ENCODE peak calls at places on chromosomes 13 and 19, in five cellular contexts. S is psoas muscle; O is Peyer's patch; K is fibroblast of lung; T is CD4-positive, alpha-beta memory T cell. L is an unnamed sample. For H3K9me3, the result is how much of the 10 kb centered on the place peaks cover.

GRCh38 chr19:2059422-2060201 is 8.6 kb upstream of the MKNK2 start:
- DNase-seq in S (peak), K (peak), T (no peak), O (peak), L (peak)

GRCh38 chr19:3719868-3720532 is 11.8 kb downstream of the TJP3 start:
- DNase-seq in S (no peak), T (no peak), O (no peak), K (no peak), L (no peak)

GRCh38 chr19:35776102-35776788 is 881 bp downstream of the ARHGAP33 start:
- DNase-seq in S (no peak), O (peak), K (no peak), T (no peak), L (peak)

GRCh38 chr19:871446-872265 is 12.2 kb downstream of the CFD start:
- DNase-seq in K (peak), S (no peak), O (no peak), T (peak), L (no peak)

GRCh38 chr19:2154587-2155075 is 3.3 kb upstream of the AP3D1 start:
- DNase-seq in O (peak), T (no peak), K (peak), S (no peak), L (peak)

GRCh38 chr19:21127001-21127400 is 14.8 kb upstream of the ZNF431 start:
- DNase-seq in O (no peak), T (no peak), K (no peak), S (no peak), L (no peak)

GRCh38 chr19:10043286-10043927 is 30.1 kb downstream of the RDH8 start:
- DNase-seq in O (no peak), K (peak), T (no peak), S (no peak), L (no peak)

GRCh38 chr13:25905411-25906010 is 146.3 kb downstream of the SHISA2 start:
- DNase-seq in S (no peak), O (no peak), T (no peak), K (no peak), L (no peak)

GRCh38 chr13:42110410-42111155 is 62.1 kb downstream of the DGKH start:
- DNase-seq in O (no peak), S (no peak), K (peak), T (peak), L (peak)

GRCh38 chr19:51887522-51888498 is at the start of gene ZNF577:
- DNase-seq in K (peak), S (peak), T (peak), O (peak), L (peak)

GRCh38 chr19:51884713-51885112 is 3.0 kb downstream of the ZNF577 start:
- DNase-seq in O (no peak), T (no peak), S (no peak), K (no peak), L (no peak)

GRCh38 chr19:51882518-51882917 is 5.2 kb downstream of the ZNF577 start:
- DNase-seq in O (no peak), K (no peak), S (no peak), T (no peak), L (no peak)
- H3K9me3 ChIP-seq in O (under half), K (under half), S (under half), T (under half), L (under half)

GRCh38 chr13:79886601-79887000 is 405.6 kb downstream of the NDFIP2 start:
- DNase-seq in O (no peak), K (no peak), S (no peak), T (no peak), L (no peak)

GRCh38 chr13:79883216-79883615 is 402.3 kb downstream of the NDFIP2 start:
- DNase-seq in K (no peak), O (no peak), T (no peak), S (no peak), L (no peak)

DNA sequence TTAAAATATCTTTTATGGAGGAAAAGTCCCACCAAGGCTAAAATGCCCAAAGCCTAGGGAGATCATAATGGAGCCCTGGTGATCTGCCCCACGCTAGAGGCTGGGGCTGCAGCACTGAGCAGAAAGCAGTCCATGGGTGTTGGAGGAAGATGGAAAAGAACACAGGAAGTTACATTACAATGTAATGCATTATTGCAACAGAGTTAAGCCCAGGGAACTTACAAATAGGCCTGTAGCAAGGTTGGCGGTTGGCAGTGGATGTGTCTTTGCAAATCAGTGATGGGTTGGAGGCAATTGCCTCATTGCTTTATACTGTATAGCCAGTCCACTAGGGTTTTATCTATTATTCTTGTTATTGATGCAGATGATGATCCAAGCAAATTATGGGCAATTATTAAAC is 399.9 kb downstream of the NDFIP2 start:
- DNase-seq in K (no peak), S (no peak), T (no peak), O (no peak), L (no peak)
- H3K9me3 ChIP-seq in K (under half), S (under half), T (under half), O (under half), L (under half)

GRCh38 chr19:48676887-48677286 is 4.1 kb upstream of the NTN5 start:
- DNase-seq in K (no peak), S (no peak), T (no peak), O (peak), L (no peak)
- H3K9me3 ChIP-seq in K (under half), S (under half), T (under half), O (under half), L (under half)

GRCh38 chr13:30128591-30128990 is 178.8 kb downstream of the KATNAL1 start:
- DNase-seq in O (no peak), S (no peak), T (no peak), K (no peak), L (no peak)
- H3K9me3 ChIP-seq in O (under half), S (under half), T (under half), K (under half), L (under half)

L was measured in Caco-2.